ENCODE peak calls at places on chromosomes 13 and 19, in ten cellular contexts. K is T-helper 17 cell; R is putamen; O is pancreas; L is activated T-cell treated with anti-CD3 and anti-CD28 coated beads for 1 hour; V is activated naive CD8-positive, alpha-beta T cell treated with anti-CD3 and anti-CD28 coated beads, Interleukin-2, amount 50 U/mL, for 24 hours; I is stimulated activated CD4-positive, alpha-beta T cell treated with anti-CD3 and anti-CD28 coated beads, Interleukin-4, amount 100 ng/mL, for 48 hours; W is NCI-H2107; X is GDM1; T is Calu3. F is an unnamed sample.

GRCh38 chr19:45440873-45441654 is 17.3 kb upstream of the ERCC1 start:
- DNase-seq in K (no peak), R (no peak), O (no peak), L (no peak), V (no peak), I (no peak), W (no peak), X (no peak), T (no peak), F (no peak)

GRCh38 chr13:97386832-97387486 is 47.0 kb upstream of the RAP2A start:
- DNase-seq in K (no peak), R (no peak), O (peak; percentile 38), L (no peak), V (peak; percentile 45), I (no peak), W (no peak), X (peak; percentile 24), T (no peak), F (no peak)

GRCh38 chr19:15107056-15108010 is at the start of gene SYDE1:
- DNase-seq in K (no peak), R (no peak), O (no peak), L (no peak), V (peak; percentile 58), I (peak; percentile 24), W (no peak), X (no peak), T (peak; percentile 42), F (peak; percentile 49)

GRCh38 chr13:41588899-41589298 is 131.5 kb downstream of the RGCC start:
- DNase-seq in K (no peak), R (no peak), O (no peak), L (no peak), V (peak; percentile 18), I (peak; percentile 25), W (no peak), X (peak; percentile 28), T (no peak), F (no peak)

GRCh38 chr19:47714339-47714738 is 1.1 kb downstream of the EHD2 start:
- DNase-seq in K (no peak), R (no peak), O (no peak), L (no peak), V (no peak), I (no peak), W (no peak), X (no peak), T (no peak), F (no peak)

GRCh38 chr19:51807111-51807701 is 12.2 kb downstream of the FPR3 start:
- DNase-seq in K (no peak), R (no peak), O (no peak), L (no peak), V (no peak), I (no peak), W (no peak), X (no peak), T (no peak), F (no peak)

GRCh38 chr13:35984287-35984686 is 146.9 kb downstream of the DCLK1 start:
- DNase-seq in K (no peak), R (no peak), O (no peak), L (no peak), V (no peak), I (no peak), W (no peak), X (no peak), T (no peak), F (no peak)

GRCh38 chr13:34258646-34259386 is 440.9 kb downstream of the RFC3 start:
- DNase-seq in K (no peak), R (no peak), O (no peak), L (no peak), V (no peak), I (no peak), W (no peak), X (no peak), T (no peak), F (no peak)

GRCh38 chr19:30070198-30070969 is 128.3 kb downstream of the URI1 start:
- DNase-seq in K (no peak), R (no peak), O (no peak), L (no peak), V (no peak), I (no peak), W (no peak), X (no peak), T (no peak), F (no peak)

F was measured in neural crest cell.